ENCODE peak calls at places on chromosomes 5 and 9, in nine cellular contexts. S, G, F, A, U, Q, Y, C and D are unnamed samples.

GRCh38 chr9:91837982-91838731 is 111.9 kb downstream of the ROR2 start:
- DNase-seq in U (peak), Y (peak), F (peak), A (no peak), Q (no peak), C (no peak), G (no peak), S (peak), D (no peak)

GRCh38 chr9:93955356-93956182 is 414 bp upstream of the BARX1 start:
- DNase-seq in C (no peak), U (no peak), F (no peak), Y (no peak), G (peak), A (no peak), S (no peak), Q (no peak), D (no peak)

GRCh38 chr5:45521067-45521466 is 175.1 kb downstream of the HCN1 start:
- DNase-seq in F (peak), G (no peak), U (peak), A (peak), S (no peak), Q (no peak), Y (peak), C (no peak), D (no peak)

GRCh38 chr9:129773262-129774048 is 20.6 kb upstream of the PTGES start:
- DNase-seq in A (peak), Y (peak), Q (no peak), U (peak), C (peak), S (peak), G (no peak), F (peak), D (peak)

GRCh38 chr9:117245225-117245624 is 169.6 kb downstream of the ASTN2 start:
- DNase-seq in S (no peak), F (no peak), U (no peak), Q (no peak), G (no peak), A (no peak), Y (no peak), C (no peak), D (no peak)

GRCh38 chr5:96640696-96641095 is 21.5 kb upstream of the CAST start:
- DNase-seq in Y (no peak), S (no peak), F (no peak), U (no peak), C (no peak), Q (no peak), A (no peak), G (no peak), D (no peak)

GRCh38 chr9:78932849-78933627 is 636.1 kb downstream of the PSAT1 start:
- DNase-seq in A (peak), G (no peak), U (peak), C (no peak), Y (peak), F (peak), S (no peak), Q (no peak), D (no peak)

GRCh38 chr9:125538092-125538473 is 168.9 kb downstream of the MAPKAP1 start:
- DNase-seq in U (peak), C (no peak), S (peak), Q (peak), F (peak), G (no peak), Y (peak), A (peak), D (peak)

GRCh38 chr9:93086445-93087224 is 9.4 kb upstream of the CARD19 start:
- DNase-seq in C (no peak), Q (no peak), Y (no peak), U (no peak), S (peak), F (no peak), G (no peak), A (no peak), D (no peak)

GRCh38 chr5:132776077-132776931 is 735 bp downstream of the SEPTIN8 start:
- DNase-seq in S (no peak), G (no peak), Y (peak), Q (no peak), F (no peak), C (no peak), A (no peak), U (peak), D (no peak)

GRCh38 chr5:79200573-79201183 is 35.3 kb upstream of the JMY start:
- DNase-seq in Q (no peak), F (peak), S (no peak), C (no peak), A (no peak), G (no peak), Y (no peak), U (peak), D (no peak)

GRCh38 chr5:92687793-92688467 is 893.1 kb downstream of the NR2F1-AS1 start:
- DNase-seq in G (no peak), Y (peak), A (peak), S (no peak), Q (no peak), C (no peak), U (peak), F (peak), D (peak)
- TF ChIP-seq CTCF in G (no peak), Y (peak), A (peak), S (no peak), Q (peak), C (peak), U (peak), F (peak), D (peak)

DNA sequence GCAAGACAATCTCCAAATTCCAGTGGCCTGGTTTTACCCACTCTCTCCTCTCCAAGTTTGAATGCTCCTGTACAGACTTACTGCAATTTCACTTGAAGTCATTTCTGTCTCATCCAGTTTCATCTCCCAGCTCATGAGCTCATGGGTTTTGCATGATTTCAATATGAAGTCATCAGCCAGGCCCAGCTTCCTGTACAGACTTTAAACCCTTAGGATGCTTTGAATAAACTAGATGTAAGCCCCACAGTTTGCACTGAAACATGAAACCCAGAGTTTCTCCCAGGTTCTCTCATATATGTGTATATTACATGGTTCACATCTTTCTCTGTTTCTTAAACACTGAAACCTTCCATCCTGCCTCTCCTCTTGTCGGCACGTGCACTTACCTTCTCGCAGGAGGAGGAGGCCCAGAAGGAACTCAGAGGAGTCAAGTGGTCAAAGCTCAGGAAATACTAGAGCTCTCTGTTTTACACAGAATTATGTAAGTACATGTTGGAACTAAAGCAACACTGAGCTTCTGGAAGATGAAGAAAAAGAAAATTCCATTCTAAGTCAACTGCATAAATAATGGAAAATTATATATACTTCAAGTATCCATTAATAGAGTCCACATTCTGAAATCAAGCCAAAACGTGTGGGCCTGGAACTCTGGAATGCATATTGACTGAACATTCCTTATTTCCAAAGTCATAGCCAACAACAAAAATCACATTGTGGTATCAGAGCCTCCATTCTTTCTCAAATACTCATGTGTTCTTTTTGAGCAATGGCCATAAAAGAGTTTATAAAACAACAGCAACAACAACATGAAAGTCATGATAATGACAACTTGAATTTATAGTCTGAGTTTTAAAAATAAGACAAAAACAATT is 121.7 kb upstream of the RAI14 start:
- DNase-seq in F (peak), Y (peak), S (peak), C (no peak), Q (peak), G (no peak), U (peak), A (peak), D (peak)
- H3K4me3 ChIP-seq in F (no peak), Y (no peak), S (no peak), C (no peak), Q (no peak), G (no peak), U (no peak), A (no peak), D (no peak)

GRCh38 chr9:34628656-34629491 is at the start of gene ARID3C:
- DNase-seq in F (no peak), Y (no peak), Q (no peak), U (no peak), A (no peak), S (no peak), G (peak), C (no peak), D (no peak)
- TF ChIP-seq CTCF in F (no peak), Y (no peak), Q (no peak), U (no peak), A (no peak), S (no peak), G (no peak), C (no peak), D (no peak)

DNA sequence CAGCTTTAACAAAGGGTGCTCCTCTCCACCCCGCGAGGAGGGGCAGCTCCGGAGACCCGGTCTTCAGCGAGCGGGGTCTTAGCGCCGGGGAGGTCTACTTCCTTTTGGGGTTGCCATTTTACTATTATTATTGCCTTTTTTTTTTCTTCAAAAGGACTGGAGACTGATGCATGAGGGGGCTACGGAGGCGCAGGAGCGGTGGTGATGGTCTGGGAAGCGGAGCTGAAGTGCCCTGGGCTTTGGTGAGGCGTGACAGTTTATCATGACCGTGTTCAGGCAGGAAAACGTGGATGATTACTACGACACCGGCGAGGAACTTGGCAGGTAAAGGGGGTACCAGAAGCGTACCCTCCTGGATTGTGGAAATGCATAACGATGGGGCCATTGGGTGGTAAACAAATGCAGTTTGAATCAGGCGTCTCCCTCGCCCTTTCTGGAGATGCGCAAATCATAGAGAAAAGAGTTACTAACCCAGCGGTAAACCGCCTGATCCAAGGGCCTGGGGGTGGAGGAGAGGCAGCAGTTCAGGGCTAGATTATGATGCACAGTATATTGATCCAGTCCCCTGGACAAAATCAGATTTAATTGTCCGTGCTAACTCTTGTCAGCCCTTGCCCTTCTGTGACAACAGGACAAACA is 1.3 kb downstream of the DAPK1 start:
- DNase-seq in S (no peak), A (no peak), Y (no peak), G (no peak), U (no peak), Q (no peak), C (no peak), F (no peak), D (no peak)
- H3K4me3 ChIP-seq in S (peak), A (peak), Y (peak), G (no peak), U (peak), Q (peak), C (peak), F (no peak), D (no peak)

GRCh38 chr5:34870382-34870781 is 31.4 kb downstream of the TTC23L start:
- DNase-seq in U (no peak), Q (no peak), F (no peak), A (no peak), S (no peak), G (no peak), C (no peak), Y (no peak), D (no peak)
- TF ChIP-seq CTCF in U (no peak), Q (no peak), F (no peak), A (no peak), S (no peak), G (no peak), C (no peak), Y (no peak), D (no peak)

GRCh38 chr9:135491764-135492163 is 8.7 kb upstream of the MRPS2 start:
- DNase-seq in Q (no peak), A (no peak), Y (no peak), C (no peak), U (no peak), G (no peak), F (no peak), S (no peak), D (no peak)
- H3K4me3 ChIP-seq in Q (no peak), A (no peak), Y (no peak), C (no peak), U (no peak), G (no peak), F (no peak), S (no peak), D (no peak)